ENCODE peak calls at places on chromosomes 6 and 20, in seven cellular contexts. E is PC-3, U is GM23248, T is pancreas, D is BE2C, V is IMR-90, R is fibroblast of lung. H is an unnamed sample.
A peak's percentile ranks its signal among the peaks of the same experiment; 100 is the strongest.

GRCh38 chr20:15799871-15800270 is 773.4 kb downstream of the KIF16B start:
- DNase-seq in E (peak; percentile 79), U (peak; percentile 32), T (no peak), D (no peak), V (peak; percentile 0), R (peak; percentile 51), H (no peak)

GRCh38 chr20:50858525-50858924 is 63.7 kb downstream of the BCAS4 start:
- DNase-seq in E (no peak), U (no peak), T (no peak), D (no peak), V (no peak), R (no peak), H (no peak)

GRCh38 chr6:48986803-48987202 is 476.2 kb downstream of the MMUT start:
- DNase-seq in E (no peak), U (no peak), T (no peak), D (no peak), V (no peak), R (no peak), H (no peak)

GRCh38 chr6:99350573-99350972 is 1.1 kb upstream of the FAXC start:
- DNase-seq in E (no peak), U (no peak), T (no peak), D (no peak), V (no peak), R (no peak), H (peak; percentile 56)

GRCh38 chr6:43887906-43888683 is 118.1 kb downstream of the VEGFA start:
- DNase-seq in E (no peak), U (no peak), T (peak; percentile 58), D (no peak), V (no peak), R (no peak), H (peak; percentile 74)

GRCh38 chr20:4978050-4978918 is 23.0 kb downstream of the SLC23A2 start:
- DNase-seq in E (no peak), U (no peak), T (no peak), D (no peak), V (no peak), R (no peak), H (no peak)

GRCh38 chr20:32675223-32675975 is 1.7 kb upstream of the C20orf203 start:
- DNase-seq in E (no peak), U (no peak), T (no peak), D (no peak), V (no peak), R (no peak), H (no peak)

GRCh38 chr6:148513145-148514071 is 170.8 kb downstream of the SASH1 start:
- DNase-seq in E (no peak), U (peak; percentile 86), T (no peak), D (no peak), V (peak; percentile 63), R (peak; percentile 87), H (no peak)

GRCh38 chr6:1686117-1687098 is 76.7 kb downstream of the FOXC1 start:
- DNase-seq in E (peak; percentile 94), U (peak; percentile 98), T (no peak), D (no peak), V (peak; percentile 96), R (peak; percentile 93), H (no peak)

GRCh38 chr6:46410330-46410953 is 80.8 kb downstream of the RCAN2 start:
- DNase-seq in E (peak; percentile 62), U (peak; percentile 71), T (no peak), D (no peak), V (peak; percentile 42), R (peak; percentile 57), H (no peak)

GRCh38 chr6:168851460-168852103 is 402.1 kb downstream of the THBS2 start:
- DNase-seq in E (peak; percentile 2), U (peak; percentile 59), T (no peak), D (no peak), V (no peak), R (peak; percentile 25), H (no peak)

GRCh38 chr6:151475653-151476523 is 17.9 kb upstream of the CCDC170 start:
- DNase-seq in E (peak; percentile 58), U (peak; percentile 77), T (no peak), D (peak; percentile 51), V (peak; percentile 59), R (peak; percentile 70), H (peak; percentile 72)

GRCh38 chr20:10551732-10552724 is 116.9 kb downstream of the SLX4IP start:
- DNase-seq in E (no peak), U (no peak), T (no peak), D (no peak), V (no peak), R (no peak), H (peak; percentile 78)

GRCh38 chr6:143901885-143902708 is 37.8 kb downstream of the ZC2HC1B start:
- DNase-seq in E (no peak), U (peak; percentile 3), T (no peak), D (no peak), V (peak; percentile 49), R (peak; percentile 82), H (no peak)

GRCh38 chr20:15642676-15643075 is 930.6 kb downstream of the KIF16B start:
- DNase-seq in E (peak; percentile 31), U (peak; percentile 39), T (no peak), D (no peak), V (peak; percentile 80), R (peak; percentile 24), H (no peak)

GRCh38 chr20:32893878-32894483 is 35.3 kb downstream of the EFCAB8 start:
- DNase-seq in E (peak; percentile 6), U (peak; percentile 37), T (no peak), D (peak; percentile 66), V (peak; percentile 16), R (peak; percentile 6), H (peak; percentile 92)

GRCh38 chr6:167665698-167666380 is 160.9 kb upstream of the AFDN start:
- DNase-seq in E (no peak), U (no peak), T (peak; percentile 39), D (no peak), V (no peak), R (no peak), H (no peak)

GRCh38 chr20:63319164-63320040 is 26.4 kb downstream of the COL20A1 start:
- DNase-seq in E (no peak), U (no peak), T (peak; percentile 44), D (peak; percentile 4), V (no peak), R (no peak), H (no peak)

GRCh38 chr20:10716855-10717254 is 43.1 kb upstream of the JAG1 start:
- DNase-seq in E (peak; percentile 71), U (no peak), T (no peak), D (no peak), V (peak; percentile 48), R (peak; percentile 9), H (no peak)

GRCh38 chr6:106359989-106360409 is 518 bp upstream of the CRYBG1 start:
- DNase-seq in E (no peak), U (no peak), T (no peak), D (no peak), V (no peak), R (no peak), H (no peak)
- H3K4me3 ChIP-seq in E (peak overlapping the region; percentile 70), U (peak overlapping the region; percentile 62), T (peak overlapping the region; percentile 56), D (no peak overlapping the region), V (no peak overlapping the region), R (peak overlapping the region; percentile 38), H (peak overlapping the region; percentile 64)

DNA sequence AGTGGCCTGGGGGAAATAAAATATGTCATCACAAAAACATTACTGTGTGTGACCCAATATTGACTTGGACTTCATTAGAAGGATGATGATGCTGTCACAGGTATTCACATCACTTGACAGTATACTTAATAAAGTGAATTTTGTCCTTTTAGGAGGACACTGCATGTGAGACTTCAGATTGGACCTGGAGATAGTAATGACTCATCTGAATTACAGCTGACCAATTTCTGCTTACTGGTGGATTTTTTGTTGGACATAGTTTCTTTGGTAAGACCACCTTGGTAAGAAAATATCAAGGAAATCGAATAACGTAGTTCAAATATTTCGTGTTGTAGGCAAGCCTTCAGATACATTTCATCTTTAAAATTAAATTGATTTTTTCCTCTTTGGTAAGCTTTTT is 57.1 kb downstream of the DOP1A start:
- DNase-seq in E (no peak), U (no peak), T (no peak), D (no peak), V (no peak), R (no peak), H (no peak)
- H3K36me3 ChIP-seq in E (no peaks in the 10 kb centered on the region), U (peaks cover 23% of the 10 kb centered on the region), T (peaks cover 21% of the 10 kb centered on the region), D (peaks cover 37% of the 10 kb centered on the region), V (peaks cover 12% of the 10 kb centered on the region), R (no peaks in the 10 kb centered on the region), H (peaks cover 91% of the 10 kb centered on the region)

DNA sequence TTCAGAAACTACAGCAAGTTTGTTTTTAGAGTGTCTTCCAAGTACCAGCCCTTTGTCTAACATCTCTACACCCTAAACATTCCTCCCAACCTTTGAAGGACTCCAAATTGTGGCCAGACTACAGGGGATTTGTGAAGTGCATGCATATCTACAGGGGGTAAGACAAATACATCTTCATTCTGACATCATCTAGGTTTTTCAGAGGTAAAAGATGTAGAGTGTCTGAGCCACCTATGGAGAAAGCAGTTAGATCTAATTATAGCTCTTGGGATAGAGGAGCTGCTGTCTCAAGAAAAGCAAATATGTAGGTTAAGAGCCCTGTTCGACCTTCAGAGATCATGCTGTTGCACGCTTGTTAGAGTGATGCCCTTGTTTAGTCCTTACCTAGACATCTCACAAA is 617.7 kb upstream of the AGPAT4 start:
- DNase-seq in E (no peak), U (no peak), T (no peak), D (no peak), V (no peak), R (no peak), H (no peak)
- H3K27me3 ChIP-seq in E (peaks cover 83% of the 10 kb centered on the region), U (no peaks in the 10 kb centered on the region), T (no peaks in the 10 kb centered on the region), D (no peaks in the 10 kb centered on the region), V (no peaks in the 10 kb centered on the region), R (no peaks in the 10 kb centered on the region), H (no peaks in the 10 kb centered on the region)

GRCh38 chr20:17505664-17506517 is 25.3 kb downstream of the BFSP1 start:
- DNase-seq in E (peak; percentile 30), U (peak; percentile 83), T (no peak), D (no peak), V (peak; percentile 71), R (peak; percentile 57), H (no peak)

GRCh38 chr20:17504898-17505663 is 26.1 kb downstream of the BFSP1 start:
- DNase-seq in E (peak; percentile 84), U (peak; percentile 80), T (peak; percentile 75), D (peak; percentile 53), V (peak; percentile 59), R (peak; percentile 71), H (peak; percentile 88)

GRCh38 chr20:17503501-17504325 is 27.5 kb downstream of the BFSP1 start:
- DNase-seq in E (no peak), U (no peak), T (no peak), D (no peak), V (no peak), R (no peak), H (peak; percentile 35)

GRCh38 chr20:17502105-17502504 is 29.1 kb downstream of the BFSP1 start:
- DNase-seq in E (no peak), U (no peak), T (no peak), D (no peak), V (no peak), R (no peak), H (peak; percentile 73)

DNA sequence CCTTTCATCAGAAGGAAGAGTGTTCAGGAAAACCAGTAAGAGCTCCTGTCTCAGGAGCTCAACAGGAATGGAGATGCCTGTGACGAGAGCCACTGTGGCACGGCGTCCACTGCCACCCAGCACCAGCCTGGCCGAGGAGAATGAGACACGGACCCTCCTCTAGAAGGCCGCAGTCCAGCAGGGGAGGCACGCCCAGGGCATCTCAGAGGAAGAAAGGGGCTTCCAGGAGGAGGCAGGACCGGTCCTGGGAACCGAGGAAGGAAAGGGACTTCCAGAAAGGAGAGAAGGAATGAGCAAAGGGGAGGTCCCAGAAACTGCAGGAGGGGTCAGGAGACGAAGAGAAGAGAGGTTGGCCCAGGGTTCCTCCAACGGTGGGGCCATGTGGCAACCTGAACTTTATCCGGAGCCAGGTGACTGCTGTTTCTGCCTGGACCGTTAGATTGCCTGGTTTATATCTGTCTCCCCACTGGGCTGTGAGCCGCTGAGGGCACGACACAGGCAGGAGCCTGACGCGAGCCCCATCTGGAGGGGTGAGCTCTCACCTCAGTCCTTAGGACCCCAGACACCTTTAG is 26.8 kb downstream of the BFSP1 start:
- DNase-seq in E (no peak), U (no peak), T (no peak), D (peak; percentile 19), V (no peak), R (no peak), H (peak; percentile 75)
- H3K4me3 ChIP-seq in E (peak overlapping the region; percentile 80), U (peak overlapping the region; percentile 83), T (peak overlapping the region; percentile 39), D (peak overlapping the region; percentile 51), V (no peak overlapping the region), R (no peak overlapping the region), H (no peak overlapping the region)

H was measured in endodermal cell.